ENCODE peak calls at places on chromosomes 4 and X, in six cellular contexts. P is sigmoid colon, B is SK-N-SH, U is HCT116, D is stomach, L is GM23338. S is an unnamed sample.

GRCh38 chrX:15579778-15580747 is 20.7 kb downstream of the ACE2 start:
- DNase-seq in D (peak), P (no peak), B (no peak), U (no peak), L (peak), S (no peak)

GRCh38 chr4:137905930-137906329 is 336.2 kb downstream of the SLC7A11 start:
- DNase-seq in D (no peak), B (no peak), U (no peak), P (no peak), L (no peak), S (no peak)

GRCh38 chrX:86806786-86807185 is 658.5 kb downstream of the DACH2 start:
- DNase-seq in B (peak), U (no peak), D (no peak), P (no peak), L (peak), S (no peak)

GRCh38 chr4:66465111-66465510 is 794.8 kb upstream of the EPHA5 start:
- DNase-seq in P (no peak), U (no peak), D (no peak), L (no peak), B (no peak), S (no peak)

GRCh38 chrX:134460861-134461218 is 875 bp downstream of the HPRT1 start:
- DNase-seq in U (no peak), P (no peak), B (no peak), L (peak), D (no peak), S (no peak)

GRCh38 chr4:89784686-89785227 is 52.2 kb downstream of the SNCA start:
- DNase-seq in U (no peak), D (no peak), B (no peak), P (no peak), L (no peak), S (no peak)

GRCh38 chrX:319579-320125 is 1.1 kb upstream of the GTPBP6 start:
- DNase-seq in U (no peak), L (no peak), D (no peak), B (no peak), P (no peak), S (no peak)

GRCh38 chr4:600850-601515 is 24.4 kb upstream of the PDE6B start:
- DNase-seq in P (no peak), L (no peak), B (no peak), U (no peak), D (no peak), S (no peak)

GRCh38 chr4:90012918-90013317 is 114.3 kb upstream of the CCSER1 start:
- DNase-seq in D (no peak), U (no peak), L (no peak), B (no peak), P (no peak), S (no peak)

GRCh38 chr4:114879916-114880315 is 233.5 kb downstream of the NDST4 start:
- DNase-seq in L (no peak), P (no peak), B (no peak), U (no peak), D (no peak), S (no peak)

GRCh38 chr4:20895208-20895607 is 194.9 kb downstream of the PACRGL start:
- DNase-seq in P (no peak), D (no peak), U (no peak), L (no peak), B (no peak), S (no peak)

GRCh38 chr4:135739354-135739753 is 1537.8 kb upstream of the PABPC4L start:
- DNase-seq in P (no peak), U (no peak), L (no peak), D (no peak), B (no peak), S (no peak)

GRCh38 chr4:147090486-147090885 is 144.8 kb upstream of the TTC29 start:
- DNase-seq in D (no peak), P (no peak), B (no peak), L (no peak), U (no peak), S (no peak)

GRCh38 chrX:50211510-50211909 is 6.9 kb downstream of the CCNB3 start:
- DNase-seq in D (no peak), U (no peak), P (no peak), B (no peak), L (peak), S (no peak)

GRCh38 chr4:188178276-188178675 is 39.0 kb downstream of the TRIML1 start:
- DNase-seq in D (no peak), L (no peak), P (no peak), U (no peak), B (no peak), S (no peak)

GRCh38 chr4:44806076-44806475 is 79.7 kb upstream of the GNPDA2 start:
- DNase-seq in U (no peak), B (no peak), L (no peak), P (no peak), D (no peak), S (no peak)

GRCh38 chr4:159235779-159236368 is 133.0 kb downstream of the RAPGEF2 start:
- DNase-seq in U (no peak), P (no peak), L (no peak), B (no peak), D (no peak), S (no peak)

GRCh38 chr4:169957785-169958184 is 68.4 kb downstream of the MFAP3L start:
- DNase-seq in L (no peak), D (no peak), P (no peak), U (no peak), B (no peak), S (no peak)

GRCh38 chr4:125484912-125485311 is 170.2 kb downstream of the FAT4 start:
- DNase-seq in B (no peak), D (no peak), P (no peak), U (no peak), L (no peak), S (no peak)

GRCh38 chr4:143407475-143407874 is 70.8 kb downstream of the GAB1 start:
- DNase-seq in L (no peak), B (no peak), U (no peak), D (no peak), P (no peak), S (no peak)

GRCh38 chr4:9904976-9905587 is 116.2 kb downstream of the SLC2A9 start:
- DNase-seq in P (no peak), U (no peak), L (no peak), D (no peak), B (no peak), S (no peak)

GRCh38 chr4:30720656-30721352 is 635 bp downstream of the PCDH7 start:
- DNase-seq in U (no peak), P (peak), D (no peak), L (peak), B (peak), S (no peak)

GRCh38 chr4:16757080-16757521 is 141.3 kb downstream of the LDB2 start:
- DNase-seq in P (no peak), L (no peak), D (no peak), U (no peak), B (peak), S (no peak)

GRCh38 chr4:80454040-80454439 is 118.5 kb downstream of the CFAP299 start:
- DNase-seq in B (no peak), P (no peak), U (peak), L (no peak), D (no peak), S (no peak)

GRCh38 chr4:20992002-20992401 is 291.7 kb downstream of the PACRGL start:
- DNase-seq in P (no peak), B (no peak), L (no peak), D (no peak), U (no peak), S (no peak)

GRCh38 chrX:124300412-124300811 is 32.0 kb upstream of the TEX13D start:
- DNase-seq in U (no peak), P (no peak), L (no peak), B (no peak), D (no peak), S (no peak)

GRCh38 chrX:136736690-136737089 is 44.0 kb downstream of the ARHGEF6 start:
- DNase-seq in U (no peak), B (no peak), L (no peak), D (no peak), P (no peak), S (no peak)

GRCh38 chr4:577499-578450 is 1.7 kb upstream of the TMEM271 start:
- DNase-seq in L (peak), U (no peak), P (no peak), B (peak), D (no peak), S (no peak)

GRCh38 chrX:133267621-133268020 is 49.5 kb upstream of the TFDP3 start:
- DNase-seq in B (no peak), D (no peak), P (no peak), L (no peak), U (no peak), S (no peak)

GRCh38 chr4:188158336-188158735 is 19.1 kb downstream of the TRIML1 start:
- DNase-seq in U (no peak), L (no peak), D (no peak), P (no peak), B (no peak), S (no peak)

GRCh38 chrX:101750744-101751143 is 91.1 kb upstream of the ARMCX2 start:
- DNase-seq in D (no peak), P (no peak), B (no peak), U (no peak), L (no peak), S (no peak)

GRCh38 chr4:14532436-14532835 is 469.8 kb upstream of the CPEB2 start:
- DNase-seq in U (no peak), P (no peak), B (no peak), D (no peak), L (no peak), S (no peak)

GRCh38 chrX:110338850-110339373 is 19.7 kb upstream of the RTL9 start:
- DNase-seq in L (no peak), B (no peak), P (no peak), D (peak), U (no peak), S (no peak)

GRCh38 chr4:94225449-94225848 is 17.8 kb downstream of the SMARCAD1 start:
- DNase-seq in L (no peak), P (no peak), B (no peak), D (no peak), U (no peak), S (no peak)

GRCh38 chr4:108149588-108150380 is 18.9 kb downstream of the LEF1 start:
- DNase-seq in U (no peak), P (no peak), D (no peak), L (no peak), B (no peak), S (no peak)

GRCh38 chr4:48669086-48669485 is 111.0 kb downstream of the FRYL start:
- DNase-seq in B (no peak), D (no peak), L (no peak), P (no peak), U (no peak), S (no peak)

GRCh38 chr4:38949416-38950051 is 81.9 kb downstream of the FAM114A1 start:
- DNase-seq in B (no peak), U (no peak), D (no peak), P (no peak), L (no peak), S (no peak)

GRCh38 chr4:140042634-140043033 is 111.3 kb downstream of the MAML3 start:
- DNase-seq in D (no peak), B (no peak), U (no peak), L (no peak), P (no peak), S (no peak)

GRCh38 chr4:140038031-140038533 is 115.9 kb downstream of the MAML3 start:
- DNase-seq in L (no peak), B (no peak), D (no peak), U (no peak), P (no peak), S (no peak)

GRCh38 chr4:140031706-140032105 is 122.3 kb downstream of the MAML3 start:
- DNase-seq in D (no peak), U (no peak), P (no peak), L (no peak), B (no peak), S (no peak)

DNA sequence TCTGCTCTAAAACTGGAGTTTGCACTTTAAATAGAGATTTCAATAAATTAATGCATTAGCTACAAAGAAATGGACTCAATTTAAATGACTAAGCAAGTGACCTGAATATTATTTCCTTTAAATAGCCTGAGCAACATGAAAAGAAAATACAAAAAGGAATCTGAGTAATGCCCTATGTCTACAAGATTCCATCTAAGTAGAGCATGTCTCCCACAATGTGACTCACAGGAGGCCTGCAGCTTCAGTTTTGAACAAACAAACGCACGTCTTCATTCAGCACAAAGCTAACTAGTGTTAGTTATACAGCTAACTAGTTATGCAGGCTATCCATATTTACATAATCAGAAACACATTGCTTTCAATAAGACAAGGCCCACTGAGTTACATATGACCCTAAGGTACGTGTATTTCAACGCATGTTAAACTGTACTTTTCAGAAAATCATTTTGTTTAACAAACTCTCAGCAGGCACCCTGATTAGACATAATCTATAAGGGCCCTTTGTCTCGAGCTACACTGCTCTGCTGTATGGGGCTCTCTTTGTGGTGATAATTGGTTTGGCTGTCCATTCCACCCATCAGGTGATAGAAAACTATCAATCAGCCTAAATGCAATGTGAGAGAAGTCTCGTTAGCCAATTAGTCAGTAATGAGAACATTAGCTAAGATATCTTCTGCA is 116.5 kb downstream of the MAML3 start:
- DNase-seq in U (no peak), P (no peak), L (no peak), D (no peak), B (no peak), S (no peak)
- TF ChIP-seq POLR2AphosphoS5 in U (no peak), P (no peak), L (no peak), D (peak), B (peak), S (no peak)

DNA sequence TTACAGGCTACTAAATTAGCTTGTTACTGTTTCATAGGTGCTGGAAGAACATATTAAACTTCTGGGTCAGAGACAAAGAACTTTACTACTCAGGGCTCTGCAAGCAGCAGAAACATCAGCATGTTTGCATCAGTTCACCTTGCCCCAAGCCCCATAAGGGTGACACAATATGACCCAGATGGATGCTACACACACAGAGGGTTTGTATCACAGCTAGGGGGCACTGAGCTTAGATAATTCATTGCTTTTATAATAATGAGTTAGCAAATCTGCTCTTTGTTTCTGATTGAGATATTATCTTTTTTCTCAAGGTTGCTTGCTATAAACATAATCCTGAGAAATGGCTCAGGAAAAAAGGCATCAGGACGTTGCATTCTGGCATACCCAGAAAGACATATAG is 4.8 kb upstream of the SYNPO2 start:
- DNase-seq in U (no peak), D (no peak), P (no peak), L (no peak), B (peak), S (no peak)
- TF ChIP-seq CTCF in U (peak), D (no peak), P (no peak), L (peak), B (peak), S (no peak)

DNA sequence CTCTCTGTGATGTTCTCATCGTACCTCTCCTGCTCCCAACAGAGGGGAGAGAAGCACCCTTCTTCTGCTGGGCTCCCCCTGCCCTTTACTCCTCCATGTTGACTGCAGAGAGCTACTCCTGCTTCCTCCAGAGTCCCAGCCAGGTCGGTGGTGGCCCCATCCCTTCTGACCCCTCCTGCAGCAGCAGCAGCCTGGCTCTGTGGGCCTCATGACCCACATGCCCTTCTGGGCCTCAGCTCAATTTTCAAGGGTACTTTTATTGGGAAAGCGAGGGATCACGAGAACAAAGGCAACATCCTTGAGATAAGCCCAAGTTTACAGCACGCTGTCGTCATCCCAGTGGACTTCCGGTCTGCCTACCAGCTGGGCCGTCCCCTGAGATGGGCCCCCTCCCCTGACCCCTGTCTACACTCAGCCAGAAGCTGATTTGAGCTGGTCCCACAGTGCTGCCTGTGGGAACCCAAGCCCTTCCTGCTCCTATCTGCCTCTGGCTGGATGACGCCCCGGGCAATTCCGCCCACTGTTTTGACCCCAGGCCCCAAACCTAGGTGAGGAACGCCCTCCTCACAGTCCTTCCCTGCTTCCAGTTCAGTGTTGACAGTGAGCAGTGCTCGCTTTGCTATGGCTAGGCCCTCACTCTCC is 164.3 kb upstream of the BCOR start:
- DNase-seq in L (no peak), B (no peak), P (no peak), D (no peak), U (no peak), S (no peak)
- TF ChIP-seq POLR2AphosphoS5 in L (no peak), B (no peak), P (no peak), D (no peak), U (no peak), S (no peak)

DNA sequence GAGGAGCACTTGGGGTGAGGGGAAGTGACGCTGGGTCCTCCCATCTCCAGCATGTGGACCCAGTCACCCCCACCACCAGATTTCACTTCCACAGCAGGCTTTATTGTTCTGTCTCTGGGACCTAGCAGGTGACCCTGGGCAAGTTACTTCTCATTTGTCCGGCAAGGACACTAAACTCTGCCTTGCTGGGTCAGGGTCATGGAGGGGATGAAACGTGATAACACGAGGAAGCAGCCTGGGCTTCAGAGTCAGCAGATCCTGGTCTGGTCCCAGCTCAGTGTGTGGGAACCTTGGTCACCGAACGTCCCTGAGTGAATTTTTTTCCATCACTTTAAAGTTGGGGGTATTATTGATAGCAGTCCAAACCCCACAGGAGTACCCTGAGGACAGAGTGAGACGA is 3.9 kb downstream of the UBA1 start:
- DNase-seq in U (no peak), B (no peak), D (no peak), P (no peak), L (no peak), S (no peak)
- TF ChIP-seq CTCF in U (no peak), B (no peak), D (no peak), P (no peak), L (no peak), S (no peak)

S was measured in vagina.